ENCODE peak calls at places on chromosomes 2 and 18, in seven cellular contexts. One of them, this sample, is unnamed.

GRCh38 chr2:20218331-20219320 is 6.3 kb downstream of the SDC1 start:
- DNase-seq in left ventricle myocardium superior: no peak
- DNase-seq in progenitor cell of endocrine pancreas: no peak
- DNase-seq in activated B cell treated with CpG ODN at 0.5 μM for 24 hours: no peak
- DNase-seq in NCI-H446 treated with DMSO at 0.1 percent for 48 hours: no peak
- DNase-seq in fibroblast of the aortic adventitia: no peak
- DNase-seq in stimulated activated CD8-positive, alpha-beta memory T cell treated with anti-CD3 and anti-CD28 coated beads, Interleukin-12 subunit alpha, Interleukin-12 subunit beta, amount 100 ng/mL, for 4 hours: no peak
- DNase-seq in this sample: no peak

GRCh38 chr2:37324536-37324785 is 172 bp downstream of the PRKD3 start:
- DNase-seq in left ventricle myocardium superior: peak
- DNase-seq in progenitor cell of endocrine pancreas: no peak
- DNase-seq in activated B cell treated with CpG ODN at 0.5 μM for 24 hours: no peak
- DNase-seq in NCI-H446 treated with DMSO at 0.1 percent for 48 hours: no peak
- DNase-seq in fibroblast of the aortic adventitia: peak
- DNase-seq in stimulated activated CD8-positive, alpha-beta memory T cell treated with anti-CD3 and anti-CD28 coated beads, Interleukin-12 subunit alpha, Interleukin-12 subunit beta, amount 100 ng/mL, for 4 hours: no peak
- DNase-seq in this sample: no peak

GRCh38 chr2:63861220-63861822 is 19.6 kb downstream of the UGP2 start:
- DNase-seq in left ventricle myocardium superior: no peak
- DNase-seq in progenitor cell of endocrine pancreas: no peak
- DNase-seq in activated B cell treated with CpG ODN at 0.5 μM for 24 hours: no peak
- DNase-seq in NCI-H446 treated with DMSO at 0.1 percent for 48 hours: peak
- DNase-seq in fibroblast of the aortic adventitia: peak
- DNase-seq in stimulated activated CD8-positive, alpha-beta memory T cell treated with anti-CD3 and anti-CD28 coated beads, Interleukin-12 subunit alpha, Interleukin-12 subunit beta, amount 100 ng/mL, for 4 hours: no peak
- DNase-seq in this sample: no peak

GRCh38 chr18:9614401-9615279 is at the start of gene PPP4R1:
- DNase-seq in left ventricle myocardium superior: peak
- DNase-seq in progenitor cell of endocrine pancreas: peak
- DNase-seq in activated B cell treated with CpG ODN at 0.5 μM for 24 hours: peak
- DNase-seq in NCI-H446 treated with DMSO at 0.1 percent for 48 hours: peak
- DNase-seq in fibroblast of the aortic adventitia: peak
- DNase-seq in stimulated activated CD8-positive, alpha-beta memory T cell treated with anti-CD3 and anti-CD28 coated beads, Interleukin-12 subunit alpha, Interleukin-12 subunit beta, amount 100 ng/mL, for 4 hours: peak
- DNase-seq in this sample: peak

GRCh38 chr2:189555243-189555642 is 25.3 kb downstream of the SLC40A1 start:
- DNase-seq in left ventricle myocardium superior: no peak
- DNase-seq in progenitor cell of endocrine pancreas: no peak
- DNase-seq in activated B cell treated with CpG ODN at 0.5 μM for 24 hours: no peak
- DNase-seq in NCI-H446 treated with DMSO at 0.1 percent for 48 hours: no peak
- DNase-seq in fibroblast of the aortic adventitia: peak
- DNase-seq in stimulated activated CD8-positive, alpha-beta memory T cell treated with anti-CD3 and anti-CD28 coated beads, Interleukin-12 subunit alpha, Interleukin-12 subunit beta, amount 100 ng/mL, for 4 hours: no peak
- DNase-seq in this sample: no peak

GRCh38 chr2:215832791-215833190 is 180.6 kb downstream of the MREG start:
- DNase-seq in left ventricle myocardium superior: no peak
- DNase-seq in progenitor cell of endocrine pancreas: no peak
- DNase-seq in activated B cell treated with CpG ODN at 0.5 μM for 24 hours: no peak
- DNase-seq in NCI-H446 treated with DMSO at 0.1 percent for 48 hours: no peak
- DNase-seq in fibroblast of the aortic adventitia: peak
- DNase-seq in stimulated activated CD8-positive, alpha-beta memory T cell treated with anti-CD3 and anti-CD28 coated beads, Interleukin-12 subunit alpha, Interleukin-12 subunit beta, amount 100 ng/mL, for 4 hours: no peak
- DNase-seq in this sample: no peak

GRCh38 chr2:204550738-204551137 is 5.5 kb downstream of the PARD3B start:
- DNase-seq in left ventricle myocardium superior: no peak
- DNase-seq in progenitor cell of endocrine pancreas: no peak
- DNase-seq in activated B cell treated with CpG ODN at 0.5 μM for 24 hours: no peak
- DNase-seq in NCI-H446 treated with DMSO at 0.1 percent for 48 hours: no peak
- DNase-seq in fibroblast of the aortic adventitia: peak
- DNase-seq in stimulated activated CD8-positive, alpha-beta memory T cell treated with anti-CD3 and anti-CD28 coated beads, Interleukin-12 subunit alpha, Interleukin-12 subunit beta, amount 100 ng/mL, for 4 hours: no peak
- DNase-seq in this sample: no peak

GRCh38 chr2:189164732-189165131 is 14.8 kb downstream of the COL5A2 start:
- DNase-seq in left ventricle myocardium superior: no peak
- DNase-seq in progenitor cell of endocrine pancreas: no peak
- DNase-seq in activated B cell treated with CpG ODN at 0.5 μM for 24 hours: no peak
- DNase-seq in NCI-H446 treated with DMSO at 0.1 percent for 48 hours: no peak
- DNase-seq in fibroblast of the aortic adventitia: peak
- DNase-seq in stimulated activated CD8-positive, alpha-beta memory T cell treated with anti-CD3 and anti-CD28 coated beads, Interleukin-12 subunit alpha, Interleukin-12 subunit beta, amount 100 ng/mL, for 4 hours: no peak
- DNase-seq in this sample: no peak

GRCh38 chr2:158755738-158756137 is 39.4 kb upstream of the DAPL1 start:
- DNase-seq in left ventricle myocardium superior: no peak
- DNase-seq in progenitor cell of endocrine pancreas: no peak
- DNase-seq in activated B cell treated with CpG ODN at 0.5 μM for 24 hours: no peak
- DNase-seq in NCI-H446 treated with DMSO at 0.1 percent for 48 hours: peak
- DNase-seq in fibroblast of the aortic adventitia: no peak
- DNase-seq in stimulated activated CD8-positive, alpha-beta memory T cell treated with anti-CD3 and anti-CD28 coated beads, Interleukin-12 subunit alpha, Interleukin-12 subunit beta, amount 100 ng/mL, for 4 hours: no peak
- DNase-seq in this sample: peak

GRCh38 chr2:119338826-119339561 is 27.6 kb downstream of the C2orf76 start:
- DNase-seq in left ventricle myocardium superior: no peak
- DNase-seq in progenitor cell of endocrine pancreas: no peak
- DNase-seq in activated B cell treated with CpG ODN at 0.5 μM for 24 hours: no peak
- DNase-seq in NCI-H446 treated with DMSO at 0.1 percent for 48 hours: no peak
- DNase-seq in fibroblast of the aortic adventitia: no peak
- DNase-seq in stimulated activated CD8-positive, alpha-beta memory T cell treated with anti-CD3 and anti-CD28 coated beads, Interleukin-12 subunit alpha, Interleukin-12 subunit beta, amount 100 ng/mL, for 4 hours: peak
- DNase-seq in this sample: no peak

GRCh38 chr2:204869142-204869823 is 324.0 kb downstream of the PARD3B start:
- DNase-seq in left ventricle myocardium superior: no peak
- DNase-seq in progenitor cell of endocrine pancreas: no peak
- DNase-seq in activated B cell treated with CpG ODN at 0.5 μM for 24 hours: no peak
- DNase-seq in NCI-H446 treated with DMSO at 0.1 percent for 48 hours: no peak
- DNase-seq in fibroblast of the aortic adventitia: peak
- DNase-seq in stimulated activated CD8-positive, alpha-beta memory T cell treated with anti-CD3 and anti-CD28 coated beads, Interleukin-12 subunit alpha, Interleukin-12 subunit beta, amount 100 ng/mL, for 4 hours: no peak
- DNase-seq in this sample: no peak

GRCh38 chr2:33673937-33674336 is 74.8 kb upstream of the FAM98A start:
- DNase-seq in left ventricle myocardium superior: no peak
- DNase-seq in progenitor cell of endocrine pancreas: no peak
- DNase-seq in activated B cell treated with CpG ODN at 0.5 μM for 24 hours: no peak
- DNase-seq in NCI-H446 treated with DMSO at 0.1 percent for 48 hours: no peak
- DNase-seq in fibroblast of the aortic adventitia: peak
- DNase-seq in stimulated activated CD8-positive, alpha-beta memory T cell treated with anti-CD3 and anti-CD28 coated beads, Interleukin-12 subunit alpha, Interleukin-12 subunit beta, amount 100 ng/mL, for 4 hours: no peak
- DNase-seq in this sample: no peak

GRCh38 chr2:42951263-42951938 is 159.0 kb upstream of the HAAO start:
- DNase-seq in left ventricle myocardium superior: peak
- DNase-seq in progenitor cell of endocrine pancreas: no peak
- DNase-seq in activated B cell treated with CpG ODN at 0.5 μM for 24 hours: no peak
- DNase-seq in NCI-H446 treated with DMSO at 0.1 percent for 48 hours: no peak
- DNase-seq in fibroblast of the aortic adventitia: no peak
- DNase-seq in stimulated activated CD8-positive, alpha-beta memory T cell treated with anti-CD3 and anti-CD28 coated beads, Interleukin-12 subunit alpha, Interleukin-12 subunit beta, amount 100 ng/mL, for 4 hours: no peak
- DNase-seq in this sample: no peak

GRCh38 chr2:189379731-189380261 is 61.5 kb upstream of the WDR75 start:
- DNase-seq in left ventricle myocardium superior: no peak
- DNase-seq in progenitor cell of endocrine pancreas: no peak
- DNase-seq in activated B cell treated with CpG ODN at 0.5 μM for 24 hours: no peak
- DNase-seq in NCI-H446 treated with DMSO at 0.1 percent for 48 hours: no peak
- DNase-seq in fibroblast of the aortic adventitia: peak
- DNase-seq in stimulated activated CD8-positive, alpha-beta memory T cell treated with anti-CD3 and anti-CD28 coated beads, Interleukin-12 subunit alpha, Interleukin-12 subunit beta, amount 100 ng/mL, for 4 hours: no peak
- DNase-seq in this sample: no peak

GRCh38 chr2:62596061-62596658 is 90.2 kb upstream of the TMEM17 start:
- DNase-seq in left ventricle myocardium superior: no peak
- DNase-seq in progenitor cell of endocrine pancreas: no peak
- DNase-seq in activated B cell treated with CpG ODN at 0.5 μM for 24 hours: no peak
- DNase-seq in NCI-H446 treated with DMSO at 0.1 percent for 48 hours: no peak
- DNase-seq in fibroblast of the aortic adventitia: peak
- DNase-seq in stimulated activated CD8-positive, alpha-beta memory T cell treated with anti-CD3 and anti-CD28 coated beads, Interleukin-12 subunit alpha, Interleukin-12 subunit beta, amount 100 ng/mL, for 4 hours: no peak
- DNase-seq in this sample: no peak

GRCh38 chr2:17736989-17737388 is 16.6 kb downstream of the SMC6 start:
- DNase-seq in left ventricle myocardium superior: no peak
- DNase-seq in progenitor cell of endocrine pancreas: no peak
- DNase-seq in activated B cell treated with CpG ODN at 0.5 μM for 24 hours: no peak
- DNase-seq in NCI-H446 treated with DMSO at 0.1 percent for 48 hours: no peak
- DNase-seq in fibroblast of the aortic adventitia: peak
- DNase-seq in stimulated activated CD8-positive, alpha-beta memory T cell treated with anti-CD3 and anti-CD28 coated beads, Interleukin-12 subunit alpha, Interleukin-12 subunit beta, amount 100 ng/mL, for 4 hours: no peak
- DNase-seq in this sample: no peak

GRCh38 chr2:181399046-181399445 is 58.1 kb upstream of the ITGA4 start:
- DNase-seq in left ventricle myocardium superior: no peak
- DNase-seq in progenitor cell of endocrine pancreas: no peak
- DNase-seq in activated B cell treated with CpG ODN at 0.5 μM for 24 hours: no peak
- DNase-seq in NCI-H446 treated with DMSO at 0.1 percent for 48 hours: no peak
- DNase-seq in fibroblast of the aortic adventitia: no peak
- DNase-seq in stimulated activated CD8-positive, alpha-beta memory T cell treated with anti-CD3 and anti-CD28 coated beads, Interleukin-12 subunit alpha, Interleukin-12 subunit beta, amount 100 ng/mL, for 4 hours: no peak
- DNase-seq in this sample: no peak

This sample was measured in H1.